ENCODE peak calls at places on chromosomes 6 and 20, in four cellular contexts. One of them, this sample, is unnamed.
A peak's percentile ranks its signal among the peaks of the same experiment; 100 is the strongest.

GRCh38 chr6:10999994-11000393 is 44.1 kb downstream of the ELOVL2 start:
- DNase-seq in Panc1: no peak
- DNase-seq in AG10803: peak; percentile 16
- DNase-seq in CD4-positive, alpha-beta T cell: no peak
- DNase-seq in this sample: no peak

GRCh38 chr20:62772618-62772993 is 23.7 kb upstream of the MRGBP start:
- DNase-seq in Panc1: no peak
- DNase-seq in AG10803: no peak
- DNase-seq in CD4-positive, alpha-beta T cell: no peak
- DNase-seq in this sample: no peak

GRCh38 chr6:162344935-162345599 is 382.5 kb downstream of the PRKN start:
- DNase-seq in Panc1: no peak
- DNase-seq in AG10803: peak; percentile 27
- DNase-seq in CD4-positive, alpha-beta T cell: no peak
- DNase-seq in this sample: no peak

GRCh38 chr6:4369616-4370015 is 234.2 kb upstream of the ECI2 start:
- DNase-seq in Panc1: no peak
- DNase-seq in AG10803: peak; percentile 68
- DNase-seq in CD4-positive, alpha-beta T cell: no peak
- DNase-seq in this sample: no peak

GRCh38 chr20:58407966-58408557 is 19.0 kb downstream of the VAPB start:
- DNase-seq in Panc1: no peak
- DNase-seq in AG10803: peak; percentile 28
- DNase-seq in CD4-positive, alpha-beta T cell: no peak
- DNase-seq in this sample: no peak

GRCh38 chr6:43193929-43194328 is 11.9 kb downstream of the CUL9 start:
- DNase-seq in Panc1: no peak
- DNase-seq in AG10803: no peak
- DNase-seq in CD4-positive, alpha-beta T cell: no peak
- DNase-seq in this sample: no peak

GRCh38 chr6:28719275-28719940 is 193.7 kb downstream of the GPX5 start:
- DNase-seq in Panc1: no peak
- DNase-seq in AG10803: peak; percentile 21
- DNase-seq in CD4-positive, alpha-beta T cell: no peak
- DNase-seq in this sample: no peak

GRCh38 chr6:156955494-156956183 is 178.5 kb downstream of the ARID1B start:
- DNase-seq in Panc1: no peak
- DNase-seq in AG10803: no peak
- DNase-seq in CD4-positive, alpha-beta T cell: no peak
- DNase-seq in this sample: no peak

GRCh38 chr6:112781236-112781635 is 434.1 kb downstream of the RFPL4B start:
- DNase-seq in Panc1: no peak
- DNase-seq in AG10803: peak; percentile 37
- DNase-seq in CD4-positive, alpha-beta T cell: no peak
- DNase-seq in this sample: no peak

GRCh38 chr6:105428342-105428957 is 25.6 kb upstream of the PREP start:
- DNase-seq in Panc1: no peak
- DNase-seq in AG10803: peak; percentile 73
- DNase-seq in CD4-positive, alpha-beta T cell: no peak
- DNase-seq in this sample: no peak

GRCh38 chr6:67433124-67433523 is 1202.0 kb upstream of the ADGRB3 start:
- DNase-seq in Panc1: no peak
- DNase-seq in AG10803: no peak
- DNase-seq in CD4-positive, alpha-beta T cell: no peak
- DNase-seq in this sample: no peak

GRCh38 chr6:133590196-133590595 is 298.7 kb upstream of the TCF21 start:
- DNase-seq in Panc1: no peak
- DNase-seq in AG10803: no peak
- DNase-seq in CD4-positive, alpha-beta T cell: no peak
- DNase-seq in this sample: no peak

GRCh38 chr6:126607281-126607680 is 267.4 kb downstream of the CENPW start:
- DNase-seq in Panc1: no peak
- DNase-seq in AG10803: no peak
- DNase-seq in CD4-positive, alpha-beta T cell: no peak
- DNase-seq in this sample: no peak

GRCh38 chr20:63359937-63360849 is 956 bp downstream of the CHRNA4 start:
- DNase-seq in Panc1: no peak
- DNase-seq in AG10803: no peak
- DNase-seq in CD4-positive, alpha-beta T cell: no peak
- DNase-seq in this sample: no peak

GRCh38 chr6:38775870-38776269 is 60.8 kb downstream of the DNAH8 start:
- DNase-seq in Panc1: no peak
- DNase-seq in AG10803: no peak
- DNase-seq in CD4-positive, alpha-beta T cell: no peak
- DNase-seq in this sample: no peak

GRCh38 chr6:38771111-38771694 is 56.1 kb downstream of the DNAH8 start:
- DNase-seq in Panc1: no peak
- DNase-seq in AG10803: peak; percentile 3
- DNase-seq in CD4-positive, alpha-beta T cell: no peak
- DNase-seq in this sample: no peak

GRCh38 chr6:38776515-38776914 is 61.4 kb downstream of the DNAH8 start:
- DNase-seq in Panc1: no peak
- DNase-seq in AG10803: peak; percentile 4
- DNase-seq in CD4-positive, alpha-beta T cell: no peak
- DNase-seq in this sample: no peak

GRCh38 chr6:38774933-38775707 is 60.0 kb downstream of the DNAH8 start:
- DNase-seq in Panc1: no peak
- DNase-seq in AG10803: no peak
- DNase-seq in CD4-positive, alpha-beta T cell: no peak
- DNase-seq in this sample: no peak

DNA sequence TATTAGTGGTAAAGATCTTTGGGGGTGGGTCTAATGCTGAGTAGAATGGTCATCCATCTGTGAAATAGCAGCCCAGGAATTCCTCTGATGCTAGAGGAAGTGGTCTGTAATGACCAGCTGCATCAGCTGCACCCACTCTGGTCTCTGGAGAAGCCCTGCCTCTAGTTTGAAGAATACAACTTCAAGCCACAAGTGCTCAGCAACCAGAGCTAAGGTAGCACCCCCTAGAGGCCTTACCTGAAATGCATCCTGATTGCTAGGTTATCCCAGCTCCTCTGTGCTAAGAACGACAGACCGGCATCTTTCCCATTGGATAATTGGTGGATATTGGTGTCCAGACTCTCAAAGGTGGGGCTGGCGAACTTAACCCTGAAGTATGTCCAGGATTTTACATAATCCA is 58.2 kb downstream of the DNAH8 start:
- DNase-seq in Panc1: peak; percentile 2
- DNase-seq in AG10803: no peak
- DNase-seq in CD4-positive, alpha-beta T cell: no peak
- DNase-seq in this sample: no peak
- TF ChIP-seq CTCF in Panc1: peak; percentile 54
- TF ChIP-seq CTCF in AG10803: peak; percentile 17
- TF ChIP-seq CTCF in CD4-positive, alpha-beta T cell: no peak
- TF ChIP-seq CTCF in this sample: peak; percentile 40

GRCh38 chr6:135411339-135411738 is 86.2 kb downstream of the AHI1 start:
- DNase-seq in Panc1: no peak
- DNase-seq in AG10803: no peak
- DNase-seq in CD4-positive, alpha-beta T cell: no peak
- DNase-seq in this sample: no peak
- TF ChIP-seq CTCF in Panc1: peak; percentile 37
- TF ChIP-seq CTCF in AG10803: peak; percentile 24
- TF ChIP-seq CTCF in CD4-positive, alpha-beta T cell: no peak
- TF ChIP-seq CTCF in this sample: no peak

GRCh38 chr6:18387061-18387721 is at the start of gene RNF144B:
- DNase-seq in Panc1: peak; percentile 71
- DNase-seq in AG10803: peak; percentile 70
- DNase-seq in CD4-positive, alpha-beta T cell: peak; percentile 64
- DNase-seq in this sample: peak; percentile 35
- TF ChIP-seq CTCF in Panc1: no peak
- TF ChIP-seq CTCF in AG10803: no peak
- TF ChIP-seq CTCF in CD4-positive, alpha-beta T cell: no peak
- TF ChIP-seq CTCF in this sample: no peak

DNA sequence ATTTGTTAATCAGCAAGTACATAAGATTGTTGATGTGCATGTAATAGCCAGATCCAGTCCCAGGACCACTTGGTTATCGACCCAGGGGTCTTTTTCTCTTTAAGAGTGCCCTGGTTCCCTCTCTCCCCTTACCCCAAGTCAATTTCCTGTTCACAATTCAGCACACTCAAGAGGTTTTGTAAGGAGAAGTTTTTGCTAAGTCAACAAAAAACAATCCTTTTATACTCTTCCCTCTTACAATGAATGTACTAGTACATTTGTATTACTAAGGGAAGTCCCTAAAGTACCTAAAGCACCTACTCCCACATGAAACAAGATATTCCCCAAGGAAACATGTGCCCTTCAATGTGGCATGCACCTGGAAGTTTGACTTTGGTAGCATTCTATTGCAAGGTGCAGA is 1.6 kb upstream of the NT5DC1 start:
- DNase-seq in Panc1: no peak
- DNase-seq in AG10803: no peak
- DNase-seq in CD4-positive, alpha-beta T cell: no peak
- DNase-seq in this sample: no peak
- TF ChIP-seq CTCF in Panc1: no peak
- TF ChIP-seq CTCF in AG10803: no peak
- TF ChIP-seq CTCF in CD4-positive, alpha-beta T cell: no peak
- TF ChIP-seq CTCF in this sample: no peak

GRCh38 chr6:25138024-25138696 is 141.0 kb upstream of the CARMIL1 start:
- DNase-seq in Panc1: peak; percentile 12
- DNase-seq in AG10803: peak; percentile 86
- DNase-seq in CD4-positive, alpha-beta T cell: peak; percentile 42
- DNase-seq in this sample: peak; percentile 57
- TF ChIP-seq CTCF in Panc1: no peak
- TF ChIP-seq CTCF in AG10803: peak; percentile 57
- TF ChIP-seq CTCF in CD4-positive, alpha-beta T cell: no peak
- TF ChIP-seq CTCF in this sample: no peak

DNA sequence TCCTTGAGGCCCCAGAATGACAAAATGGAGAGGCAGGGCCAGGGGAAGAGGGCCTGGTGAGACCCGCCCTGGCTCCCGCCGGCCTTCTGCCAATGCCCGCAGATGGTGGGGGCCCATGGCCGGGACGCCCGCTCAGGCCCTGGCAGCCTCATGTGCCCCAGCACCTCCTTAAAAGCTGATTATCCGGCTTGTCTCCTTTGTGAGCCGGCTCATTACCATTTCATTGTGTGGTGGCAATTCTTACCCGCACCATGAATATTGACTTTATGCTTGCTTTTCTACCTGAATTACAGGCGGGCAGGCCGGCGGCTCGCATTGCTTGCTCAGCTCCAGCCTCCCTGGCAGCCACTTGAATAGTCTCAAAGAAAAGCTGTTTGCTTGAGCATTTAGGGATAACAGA is 119.9 kb upstream of the JAG1 start:
- DNase-seq in Panc1: no peak
- DNase-seq in AG10803: no peak
- DNase-seq in CD4-positive, alpha-beta T cell: no peak
- DNase-seq in this sample: no peak
- TF ChIP-seq CTCF in Panc1: no peak
- TF ChIP-seq CTCF in AG10803: no peak
- TF ChIP-seq CTCF in CD4-positive, alpha-beta T cell: no peak
- TF ChIP-seq CTCF in this sample: no peak

DNA sequence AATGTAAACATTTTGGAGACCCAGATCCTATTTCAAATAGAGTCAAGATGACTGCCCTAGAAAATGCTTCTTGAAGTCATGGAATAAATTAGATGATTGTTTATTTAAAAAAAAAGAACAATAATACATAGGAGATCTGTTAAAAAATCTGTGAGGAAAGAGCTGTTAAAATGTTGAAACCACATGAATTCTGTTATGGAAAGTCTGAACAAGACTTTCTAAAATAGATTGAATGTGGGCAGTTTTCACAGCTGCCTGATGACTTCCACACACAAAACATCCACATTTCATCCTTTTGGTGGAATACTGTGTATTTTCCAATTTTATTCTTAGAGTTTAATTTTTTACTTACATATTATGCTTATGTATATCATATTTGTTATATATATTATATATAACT is 186.1 kb downstream of the LAMA2 start:
- DNase-seq in Panc1: no peak
- DNase-seq in AG10803: peak; percentile 8
- DNase-seq in CD4-positive, alpha-beta T cell: no peak
- DNase-seq in this sample: no peak
- TF ChIP-seq CTCF in Panc1: no peak
- TF ChIP-seq CTCF in AG10803: no peak
- TF ChIP-seq CTCF in CD4-positive, alpha-beta T cell: no peak
- TF ChIP-seq CTCF in this sample: no peak

GRCh38 chr6:45613678-45614077 is 235.9 kb upstream of the SUPT3H start:
- DNase-seq in Panc1: no peak
- DNase-seq in AG10803: peak; percentile 90
- DNase-seq in CD4-positive, alpha-beta T cell: no peak
- DNase-seq in this sample: no peak
- TF ChIP-seq CTCF in Panc1: no peak
- TF ChIP-seq CTCF in AG10803: peak; percentile 29
- TF ChIP-seq CTCF in CD4-positive, alpha-beta T cell: no peak
- TF ChIP-seq CTCF in this sample: no peak

DNA sequence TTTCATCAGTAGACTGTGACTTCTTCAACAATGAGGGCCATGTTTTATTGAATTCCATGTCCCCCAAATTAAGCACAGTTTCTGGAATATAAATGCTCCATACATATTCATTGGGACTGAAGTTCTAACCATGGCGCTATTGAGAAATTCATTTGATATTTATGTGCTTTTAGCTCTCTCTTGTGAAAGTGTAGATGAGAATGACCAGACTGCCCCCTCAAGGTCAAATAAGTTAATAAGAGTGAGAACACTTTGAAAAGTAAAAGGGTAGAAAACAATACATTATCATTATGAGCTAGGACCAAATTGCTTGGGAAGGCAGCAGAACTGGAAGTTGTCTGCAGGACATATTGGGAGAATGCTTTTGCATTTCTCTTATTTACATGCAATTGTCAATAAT is 597.9 kb downstream of the EPM2A start:
- DNase-seq in Panc1: no peak
- DNase-seq in AG10803: peak; percentile 48
- DNase-seq in CD4-positive, alpha-beta T cell: no peak
- DNase-seq in this sample: no peak
- TF ChIP-seq CTCF in Panc1: peak; percentile 23
- TF ChIP-seq CTCF in AG10803: peak; percentile 47
- TF ChIP-seq CTCF in CD4-positive, alpha-beta T cell: no peak
- TF ChIP-seq CTCF in this sample: no peak

GRCh38 chr20:48090784-48091183 is 305.5 kb upstream of the SULF2 start:
- DNase-seq in Panc1: no peak
- DNase-seq in AG10803: no peak
- DNase-seq in CD4-positive, alpha-beta T cell: no peak
- DNase-seq in this sample: no peak
- TF ChIP-seq CTCF in Panc1: no peak
- TF ChIP-seq CTCF in AG10803: no peak
- TF ChIP-seq CTCF in CD4-positive, alpha-beta T cell: no peak
- TF ChIP-seq CTCF in this sample: no peak

This sample was measured in natural killer cell.